ENCODE peak calls at places on chromosomes 4 and X, in ten cellular contexts. A, S, O, Y, P, X, R, J, L and T are unnamed samples.
A peak's percentile ranks its signal among the peaks of the same experiment; 100 is the strongest.

GRCh38 chrX:150326843-150327242 is 36.3 kb upstream of the MAMLD1 start:
- DNase-seq in R (no peak), J (no peak), L (no peak), X (no peak), Y (no peak), S (no peak), P (no peak), O (no peak), A (no peak), T (no peak)

GRCh38 chrX:117327306-117327705 is 789.3 kb downstream of the KLHL13 start:
- DNase-seq in L (no peak), O (no peak), P (no peak), A (no peak), S (no peak), J (no peak), Y (no peak), X (no peak), R (no peak), T (no peak)

GRCh38 chr4:3031357-3032064 is 42.8 kb downstream of the HTT-AS start:
- DNase-seq in Y (peak; percentile 36), S (peak; percentile 32), R (peak; percentile 63), P (no peak), X (no peak), L (no peak), J (no peak), A (no peak), O (peak; percentile 82), T (peak; percentile 66)

GRCh38 chrX:30971761-30972603 is 82.9 kb upstream of the TAB3 start:
- DNase-seq in X (peak; percentile 80), S (peak; percentile 44), R (peak; percentile 19), A (peak; percentile 42), P (peak; percentile 13), L (peak; percentile 5), Y (peak; percentile 61), O (no peak), J (peak; percentile 52), T (peak; percentile 83)

GRCh38 chr4:123327846-123328447 is 68.6 kb upstream of the SPRY1 start:
- DNase-seq in X (no peak), O (no peak), J (no peak), A (no peak), R (no peak), P (no peak), Y (no peak), S (no peak), L (no peak), T (no peak)

GRCh38 chr4:1234811-1235292 is 14.1 kb downstream of the CTBP1 start:
- DNase-seq in X (no peak), O (no peak), Y (no peak), S (no peak), J (no peak), P (no peak), R (peak; percentile 3), L (no peak), A (no peak), T (no peak)

GRCh38 chrX:71099736-71100135 is 4.1 kb downstream of the FOXO4 start:
- DNase-seq in A (no peak), O (no peak), P (no peak), S (no peak), L (no peak), Y (no peak), X (no peak), J (no peak), R (no peak), T (no peak)

GRCh38 chr4:99679204-99679603 is 21.6 kb upstream of the C4orf54 start:
- DNase-seq in Y (no peak), R (no peak), S (no peak), P (no peak), X (peak; percentile 71), J (no peak), L (no peak), O (no peak), A (no peak), T (peak; percentile 7)

GRCh38 chr4:88823058-88823919 is 125.7 kb upstream of the NAP1L5 start:
- DNase-seq in L (peak; percentile 81), P (peak; percentile 75), O (peak; percentile 91), S (peak; percentile 93), X (peak; percentile 91), Y (peak; percentile 87), R (peak; percentile 85), J (peak; percentile 88), A (peak; percentile 77), T (peak; percentile 92)

GRCh38 chr4:25635501-25635900 is 20.1 kb upstream of the SLC34A2 start:
- DNase-seq in A (no peak), R (no peak), L (no peak), S (peak; percentile 83), Y (peak; percentile 80), O (no peak), J (no peak), P (no peak), X (no peak), T (peak; percentile 88)

GRCh38 chrX:114959729-114960128 is 57.7 kb downstream of the IL13RA2 start:
- DNase-seq in P (no peak), A (no peak), S (peak; percentile 27), J (peak; percentile 29), R (no peak), L (no peak), Y (peak; percentile 52), O (no peak), X (peak; percentile 20), T (peak; percentile 38)

GRCh38 chr4:148108776-148109175 is 333.4 kb downstream of the NR3C2 start:
- DNase-seq in X (no peak), O (no peak), Y (no peak), L (no peak), R (no peak), A (no peak), J (no peak), P (no peak), S (no peak), T (no peak)

GRCh38 chr4:81084029-81084428 is 53.5 kb downstream of the BMP3 start:
- DNase-seq in A (no peak), J (peak; percentile 40), O (no peak), L (no peak), R (no peak), P (peak; percentile 31), X (peak; percentile 17), S (peak; percentile 87), Y (peak; percentile 65), T (peak; percentile 82)

GRCh38 chr4:15159477-15160019 is 157.3 kb downstream of the CPEB2 start:
- DNase-seq in J (no peak), O (no peak), A (no peak), P (no peak), L (no peak), Y (no peak), S (no peak), R (no peak), X (peak; percentile 33), T (no peak)

GRCh38 chr4:41590591-41590990 is 52.6 kb downstream of the LIMCH1 start:
- DNase-seq in Y (peak; percentile 46), X (no peak), L (no peak), A (no peak), P (no peak), S (peak; percentile 46), J (no peak), O (no peak), R (no peak), T (peak; percentile 84)

GRCh38 chr4:10090467-10091250 is 25.9 kb downstream of the WDR1 start:
- DNase-seq in Y (no peak), J (no peak), S (no peak), X (no peak), P (no peak), O (peak; percentile 39), L (no peak), R (no peak), A (no peak), T (no peak)

GRCh38 chr4:122341906-122342305 is 36.9 kb upstream of the ADAD1 start:
- DNase-seq in S (peak; percentile 89), L (no peak), P (peak; percentile 77), X (no peak), R (no peak), O (no peak), J (peak; percentile 69), A (no peak), Y (peak; percentile 30), T (peak; percentile 1)

GRCh38 chr4:6118201-6118600 is 82.1 kb downstream of the JAKMIP1 start:
- DNase-seq in A (no peak), L (no peak), R (no peak), O (no peak), S (no peak), X (no peak), J (no peak), Y (no peak), P (no peak), T (no peak)

GRCh38 chr4:52711834-52712171 is 39.4 kb downstream of the ERVMER34-1 start:
- DNase-seq in L (no peak), P (no peak), A (no peak), J (no peak), Y (peak; percentile 16), X (peak; percentile 14), S (no peak), R (no peak), O (no peak), T (no peak)

GRCh38 chrX:78496483-78496882 is 162.6 kb downstream of the RTL3 start:
- DNase-seq in S (peak; percentile 26), J (no peak), L (no peak), A (no peak), Y (no peak), P (no peak), O (no peak), X (no peak), R (no peak), T (no peak)

GRCh38 chr4:87077834-87078585 is 142.4 kb downstream of the KLHL8 start:
- DNase-seq in L (no peak), R (no peak), Y (no peak), P (no peak), X (peak; percentile 86), S (peak; percentile 32), A (no peak), J (no peak), O (no peak), T (no peak)

GRCh38 chr4:119835511-119835910 is 206.9 kb upstream of the PDE5A start:
- DNase-seq in L (no peak), R (no peak), Y (no peak), S (no peak), A (no peak), O (no peak), J (no peak), X (peak; percentile 6), P (peak; percentile 6), T (no peak)

GRCh38 chrX:147217334-147217733 is 402.8 kb upstream of the CXorf51A start:
- DNase-seq in A (no peak), J (no peak), X (no peak), O (no peak), P (no peak), L (no peak), R (no peak), Y (no peak), S (no peak), T (no peak)

GRCh38 chr4:5791654-5792053 is 80.7 kb downstream of the EVC start:
- DNase-seq in A (no peak), X (no peak), P (no peak), J (no peak), Y (no peak), S (no peak), L (no peak), R (no peak), O (no peak), T (no peak)

GRCh38 chr4:111879539-111879938 is 265.7 kb upstream of the FAM241A start:
- DNase-seq in R (no peak), Y (no peak), X (peak; percentile 83), O (no peak), A (no peak), S (peak; percentile 9), J (no peak), P (no peak), L (no peak), T (no peak)

GRCh38 chr4:37976513-37976912 is 16.3 kb downstream of the PTTG2 start:
- DNase-seq in A (no peak), L (no peak), X (peak; percentile 38), J (peak; percentile 7), P (no peak), Y (no peak), S (peak; percentile 32), R (no peak), O (no peak), T (peak; percentile 66)

GRCh38 chr4:162485486-162485885 is 321.7 kb upstream of the FSTL5 start:
- DNase-seq in O (no peak), X (no peak), P (no peak), R (no peak), Y (peak; percentile 51), L (no peak), S (peak; percentile 67), J (no peak), A (no peak), T (peak; percentile 54)

GRCh38 chrX:115330498-115331138 is 41.1 kb downstream of the LUZP4 start:
- DNase-seq in P (peak; percentile 14), L (peak; percentile 7), Y (peak; percentile 69), R (no peak), O (no peak), J (peak; percentile 59), X (peak; percentile 74), A (peak; percentile 63), S (peak; percentile 53), T (peak; percentile 80)